ENCODE peak calls at places on chromosome 20, in six cellular contexts. B is hepatocyte, S is HT-29, D is B cell, P is NT2/D1, O is GM12864. Q is an unnamed sample.
A peak's percentile ranks its signal among the peaks of the same experiment; 100 is the strongest.

GRCh38 chr20:64064145-64064698 is 1.2 kb downstream of the TCEA2 start:
- DNase-seq in B (no peak), S (no peak), D (no peak), P (no peak), O (no peak), Q (peak; percentile 69)

GRCh38 chr20:6866741-6867140 is 99.3 kb downstream of the BMP2 start:
- DNase-seq in B (no peak), S (no peak), D (no peak), P (no peak), O (no peak), Q (no peak)

GRCh38 chr20:44123251-44123650 is 63.7 kb downstream of the JPH2 start:
- DNase-seq in B (no peak), S (no peak), D (no peak), P (no peak), O (no peak), Q (no peak)

GRCh38 chr20:7694940-7695567 is 245.2 kb downstream of the HAO1 start:
- DNase-seq in B (no peak), S (no peak), D (no peak), P (no peak), O (no peak), Q (no peak)

GRCh38 chr20:16350465-16350864 is 222.8 kb downstream of the KIF16B start:
- DNase-seq in B (no peak), S (no peak), D (no peak), P (no peak), O (no peak), Q (peak; percentile 2)

GRCh38 chr20:42678895-42679294 is 510.8 kb downstream of the PTPRT start:
- DNase-seq in B (peak; percentile 38), S (peak; percentile 47), D (no peak), P (peak; percentile 23), O (no peak), Q (no peak)

GRCh38 chr20:46111028-46111835 is 6.9 kb upstream of the CD40 start:
- DNase-seq in B (no peak), S (no peak), D (peak; percentile 72), P (no peak), O (peak; percentile 85), Q (no peak)

GRCh38 chr20:43940518-43941225 is 26.0 kb downstream of the TOX2 start:
- DNase-seq in B (no peak), S (no peak), D (no peak), P (no peak), O (no peak), Q (no peak)

GRCh38 chr20:49811825-49812462 is 684 bp upstream of the SLC9A8 start:
- DNase-seq in B (peak; percentile 53), S (no peak), D (no peak), P (no peak), O (no peak), Q (peak; percentile 37)

GRCh38 chr20:19540401-19540800 is 217.7 kb upstream of the RIN2 start:
- DNase-seq in B (no peak), S (no peak), D (no peak), P (no peak), O (no peak), Q (no peak)

GRCh38 chr20:37393863-37394542 is 48.1 kb downstream of the SRC start:
- DNase-seq in B (no peak), S (no peak), D (peak; percentile 29), P (no peak), O (no peak), Q (no peak)

GRCh38 chr20:43189614-43190331 is at the start of gene PTPRT:
- DNase-seq in B (no peak), S (no peak), D (no peak), P (no peak), O (no peak), Q (no peak)

GRCh38 chr20:42193119-42193518 is 574.9 kb upstream of the CHD6 start:
- DNase-seq in B (no peak), S (no peak), D (no peak), P (no peak), O (no peak), Q (no peak)

GRCh38 chr20:61886721-61887658 is 178.7 kb downstream of the TAF4 start:
- DNase-seq in B (peak; percentile 60), S (peak; percentile 42), D (no peak), P (peak; percentile 57), O (no peak), Q (peak; percentile 13)

GRCh38 chr20:45104786-45105185 is 3.9 kb upstream of the KCNS1 start:
- DNase-seq in B (no peak), S (no peak), D (no peak), P (no peak), O (no peak), Q (no peak)

GRCh38 chr20:22791877-22792525 is 207.6 kb upstream of the FOXA2 start:
- DNase-seq in B (no peak), S (no peak), D (no peak), P (no peak), O (no peak), Q (no peak)

GRCh38 chr20:46558511-46558959 is 8.1 kb upstream of the OCSTAMP start:
- DNase-seq in B (peak; percentile 72), S (peak; percentile 27), D (no peak), P (no peak), O (no peak), Q (peak; percentile 80)

GRCh38 chr20:60271597-60271996 is 313.4 kb downstream of the CDH26 start:
- DNase-seq in B (no peak), S (peak; percentile 54), D (no peak), P (no peak), O (no peak), Q (no peak)

GRCh38 chr20:31840906-31841816 is 4.2 kb downstream of the FOXS1 start:
- DNase-seq in B (no peak), S (no peak), D (no peak), P (no peak), O (no peak), Q (no peak)

GRCh38 chr20:62427172-62428007 is at the start of gene RBBP8NL:
- DNase-seq in B (peak; percentile 88), S (peak; percentile 100), D (no peak), P (no peak), O (no peak), Q (no peak)

GRCh38 chr20:58716476-58717277 is 24.1 kb downstream of the NPEPL1 start:
- DNase-seq in B (peak; percentile 2), S (no peak), D (no peak), P (no peak), O (no peak), Q (no peak)

GRCh38 chr20:51457281-51457932 is 85.1 kb downstream of the NFATC2 start:
- DNase-seq in B (peak; percentile 70), S (peak; percentile 72), D (peak; percentile 60), P (no peak), O (no peak), Q (peak; percentile 45)

GRCh38 chr20:60242836-60243520 is 284.8 kb downstream of the CDH26 start:
- DNase-seq in B (no peak), S (no peak), D (no peak), P (no peak), O (no peak), Q (peak; percentile 75)

GRCh38 chr20:47220161-47220582 is 136.3 kb downstream of the ZMYND8 start:
- DNase-seq in B (no peak), S (peak; percentile 54), D (peak; percentile 45), P (peak; percentile 39), O (no peak), Q (peak; percentile 22)

GRCh38 chr20:90651-91050 is 3.2 kb downstream of the DEFB125 start:
- DNase-seq in B (no peak), S (no peak), D (no peak), P (no peak), O (no peak), Q (no peak)

GRCh38 chr20:52083627-52084232 is 107.8 kb downstream of the ZFP64 start:
- DNase-seq in B (peak; percentile 78), S (peak; percentile 95), D (no peak), P (peak; percentile 42), O (no peak), Q (peak; percentile 67)

GRCh38 chr20:31475032-31475431 is at the start of the genes DEFB124 and REM1:
- DNase-seq in B (no peak), S (no peak), D (no peak), P (no peak), O (no peak), Q (no peak)

GRCh38 chr20:37347891-37348642 is 2.1 kb downstream of the SRC start:
- DNase-seq in B (peak; percentile 54), S (no peak), D (no peak), P (no peak), O (no peak), Q (no peak)

Q was measured in HFFc6.